ENCODE peak calls at places on chromosomes 13 and 19, in eight cellular contexts. U is K562, B is testis, L is mesendoderm, S is colonic mucosa, W is Panc1, P is A673, F is BE2C. N is an unnamed sample.
A peak's percentile ranks its signal among the peaks of the same experiment; 100 is the strongest.

GRCh38 chr13:44974056-44974798 is 15.0 kb downstream of the NUFIP1 start:
- DNase-seq in F (no peak), P (no peak), S (no peak), U (no peak), L (no peak), B (peak; percentile 35), W (no peak), N (no peak)

GRCh38 chr19:45864629-45865082 is 530 bp downstream of the FOXA3 start:
- DNase-seq in L (no peak), B (no peak), F (no peak), W (no peak), S (no peak), U (no peak), P (no peak), N (no peak)

GRCh38 chr13:101520672-101521071 is 68.2 kb downstream of the ITGBL1 start:
- DNase-seq in B (no peak), F (no peak), U (no peak), W (no peak), P (peak; percentile 37), S (no peak), L (no peak), N (peak; percentile 7)

GRCh38 chr13:25668345-25668744 is 296.6 kb downstream of the ATP8A2 start:
- DNase-seq in S (no peak), W (no peak), B (no peak), F (no peak), L (no peak), U (no peak), P (no peak), N (no peak)

GRCh38 chr19:28705008-28705407 is 507.9 kb downstream of the UQCRFS1 start:
- DNase-seq in B (no peak), F (no peak), L (peak; percentile 82), P (peak; percentile 3), U (peak; percentile 19), S (no peak), W (peak; percentile 27), N (peak; percentile 30)

GRCh38 chr19:16002380-16002779 is 53.6 kb downstream of the OR10H4 start:
- DNase-seq in U (no peak), L (no peak), S (no peak), P (no peak), B (no peak), F (no peak), W (no peak), N (no peak)

GRCh38 chr19:36686365-36687213 is 823 bp upstream of the ZNF567 start:
- DNase-seq in L (peak; percentile 10), F (peak; percentile 7), W (no peak), U (peak; percentile 9), S (no peak), B (no peak), P (peak; percentile 3), N (peak; percentile 90)

GRCh38 chr19:39078436-39079200 is 5.5 kb upstream of the ACP7 start:
- DNase-seq in F (no peak), L (no peak), U (no peak), P (no peak), S (no peak), B (no peak), W (peak; percentile 100), N (no peak)

GRCh38 chr19:7505682-7506384 is 10.1 kb upstream of the ZNF358 start:
- DNase-seq in B (peak; percentile 51), S (no peak), P (no peak), U (peak; percentile 95), F (no peak), W (no peak), L (peak; percentile 37), N (no peak)

GRCh38 chr13:111573801-111574200 is 253.4 kb downstream of the TEX29 start:
- DNase-seq in P (no peak), U (no peak), L (no peak), B (no peak), S (no peak), W (no peak), F (no peak), N (no peak)

GRCh38 chr13:46983881-46984280 is 87.0 kb upstream of the HTR2A start:
- DNase-seq in S (no peak), B (no peak), F (no peak), P (no peak), U (no peak), W (no peak), L (no peak), N (no peak)

GRCh38 chr13:76758257-76758656 is 127.9 kb downstream of the KCTD12 start:
- DNase-seq in S (no peak), P (no peak), L (peak; percentile 4), W (no peak), B (peak; percentile 50), U (no peak), F (peak; percentile 55), N (peak; percentile 2)

GRCh38 chr13:79647518-79647917 is 166.6 kb downstream of the NDFIP2 start:
- DNase-seq in B (no peak), U (no peak), L (no peak), P (no peak), F (peak; percentile 79), W (no peak), S (no peak), N (peak; percentile 74)

GRCh38 chr13:22893149-22893548 is 287.6 kb upstream of the SGCG start:
- DNase-seq in L (peak; percentile 16), W (no peak), S (no peak), P (no peak), U (no peak), F (no peak), B (no peak), N (no peak)

GRCh38 chr19:17086811-17087210 is 11.2 kb downstream of the MYO9B start:
- DNase-seq in F (no peak), B (no peak), L (no peak), S (no peak), P (no peak), W (no peak), U (no peak), N (no peak)

GRCh38 chr13:109922518-109922917 is 136.1 kb upstream of the IRS2 start:
- DNase-seq in L (no peak), S (no peak), U (no peak), P (no peak), B (no peak), F (no peak), W (no peak), N (no peak)

GRCh38 chr19:2575734-2576481 is 100.0 kb downstream of the GADD45B start:
- DNase-seq in W (no peak), F (peak; percentile 73), L (no peak), S (peak; percentile 47), U (no peak), B (peak; percentile 83), P (peak; percentile 75), N (no peak)

GRCh38 chr19:4371209-4371897 is 28.0 kb downstream of the MPND start:
- DNase-seq in L (no peak), U (no peak), W (no peak), F (no peak), B (peak; percentile 43), P (no peak), S (no peak), N (no peak)

GRCh38 chr19:4370418-4371041 is 27.2 kb downstream of the MPND start:
- DNase-seq in S (no peak), F (no peak), B (no peak), W (no peak), L (no peak), U (no peak), P (no peak), N (no peak)

GRCh38 chr19:4372630-4373367 is 27.5 kb downstream of the SH3GL1 start:
- DNase-seq in W (no peak), B (no peak), U (no peak), F (no peak), P (no peak), S (no peak), L (no peak), N (no peak)

GRCh38 chr19:4373601-4374441 is 26.5 kb downstream of the SH3GL1 start:
- DNase-seq in L (no peak), W (no peak), F (peak; percentile 81), S (no peak), B (no peak), P (no peak), U (no peak), N (no peak)

GRCh38 chr19:4371898-4372629 is 28.3 kb downstream of the SH3GL1 start:
- DNase-seq in U (no peak), F (no peak), S (no peak), B (no peak), W (no peak), P (no peak), L (no peak), N (no peak)
- H3K4me1 ChIP-seq in U (peaks cover 93% of the 10 kb centered on the region), F (peaks cover 42% of the 10 kb centered on the region), S (peaks cover 48% of the 10 kb centered on the region), B (peaks cover 80% of the 10 kb centered on the region), W (peaks cover 88% of the 10 kb centered on the region), P (peaks cover 42% of the 10 kb centered on the region), L (peaks cover 20% of the 10 kb centered on the region), N (peaks cover 37% of the 10 kb centered on the region)

DNA sequence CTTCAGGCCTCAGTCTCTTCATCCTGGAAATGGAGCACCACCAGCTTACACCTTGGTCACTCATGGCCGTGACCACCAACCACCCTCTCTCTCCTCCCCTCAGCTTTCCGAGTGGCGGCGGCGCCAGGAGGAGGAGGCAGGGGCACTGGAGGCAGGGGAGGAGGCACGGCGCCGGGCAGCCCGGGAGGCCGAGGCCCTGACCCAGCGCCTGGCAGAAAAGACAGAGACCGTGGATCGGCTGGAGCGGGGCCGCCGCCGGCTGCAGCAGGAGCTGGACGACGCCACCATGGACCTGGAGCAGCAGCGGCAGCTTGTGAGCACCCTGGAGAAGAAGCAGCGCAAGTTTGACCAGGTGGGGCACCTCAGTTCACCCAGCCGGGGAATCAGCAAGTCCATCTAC is 47.7 kb downstream of the KCNC3 start:
- DNase-seq in W (no peak), S (no peak), L (no peak), B (no peak), P (no peak), F (no peak), U (no peak), N (no peak)
- H3K36me3 ChIP-seq in W (no peaks in the 10 kb centered on the region), S (no peaks in the 10 kb centered on the region), L (no peaks in the 10 kb centered on the region), B (no peaks in the 10 kb centered on the region), P (no peaks in the 10 kb centered on the region), F (no peaks in the 10 kb centered on the region), U (no peaks in the 10 kb centered on the region), N (peaks cover 46% of the 10 kb centered on the region)

DNA sequence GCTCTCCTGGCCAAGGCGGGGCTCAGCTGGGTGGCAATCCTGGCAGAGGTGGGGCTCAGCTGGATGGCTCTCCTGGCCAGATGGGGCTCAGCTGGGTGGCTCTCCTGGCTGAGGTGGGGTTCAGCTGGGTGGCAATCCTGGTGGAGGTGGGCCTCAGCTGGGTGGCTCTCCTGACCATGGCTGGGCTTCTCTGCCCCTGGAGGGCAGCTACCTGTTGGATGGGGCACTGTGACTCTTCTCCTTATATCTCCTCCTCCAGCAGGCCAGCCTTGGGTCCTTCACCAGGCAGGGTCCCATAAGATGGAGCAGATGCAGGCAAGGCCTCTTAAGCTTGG is 16.7 kb downstream of the ZFR2 start:
- DNase-seq in F (no peak), U (no peak), L (no peak), S (no peak), W (no peak), B (no peak), P (no peak), N (no peak)
- H3K27me3 ChIP-seq in F (no peaks in the 10 kb centered on the region), U (no peaks in the 10 kb centered on the region), L (no peaks in the 10 kb centered on the region), S (no peaks in the 10 kb centered on the region), W (no peaks in the 10 kb centered on the region), B (no peaks in the 10 kb centered on the region), P (no peaks in the 10 kb centered on the region), N (no peaks in the 10 kb centered on the region)

DNA sequence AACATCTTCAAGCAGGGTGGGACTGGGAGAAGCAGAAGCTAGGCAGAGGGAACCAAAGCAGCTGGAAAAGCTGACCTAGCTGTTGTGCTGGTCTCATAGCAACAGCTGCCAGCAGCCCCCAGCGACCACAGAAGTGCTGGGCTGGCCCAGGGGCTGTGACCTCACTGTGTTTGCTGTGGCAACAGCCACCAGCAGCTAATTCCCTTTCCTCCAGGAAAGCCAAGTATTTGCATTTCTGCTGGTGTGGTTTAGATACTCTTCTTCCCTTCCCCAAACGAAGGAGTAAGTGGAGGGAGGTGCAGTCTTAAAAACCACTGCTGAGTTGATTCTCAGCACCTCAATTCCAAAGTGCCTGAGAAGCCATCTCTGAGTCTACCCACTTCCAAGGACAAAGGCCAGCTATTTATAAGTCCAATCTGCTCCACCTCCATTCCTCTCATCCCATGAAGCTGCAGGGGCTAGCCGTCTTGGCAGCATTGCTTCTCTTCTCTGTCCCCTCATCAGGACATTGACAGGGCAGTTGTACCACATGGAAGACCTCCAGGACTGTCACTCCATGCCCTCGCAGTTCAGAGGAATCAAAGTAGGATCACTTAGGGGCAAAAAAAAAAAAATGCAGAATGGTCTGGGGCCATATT is 11.5 kb upstream of the CCDC97 start:
- DNase-seq in B (peak; percentile 49), W (no peak), F (no peak), P (no peak), S (peak; percentile 45), L (peak; percentile 80), U (no peak), N (peak; percentile 93)
- H3K4me1 ChIP-seq in B (peaks cover 33% of the 10 kb centered on the region), W (no peaks in the 10 kb centered on the region), F (no peaks in the 10 kb centered on the region), P (no peaks in the 10 kb centered on the region), S (no peaks in the 10 kb centered on the region), L (no peaks in the 10 kb centered on the region), U (no peaks in the 10 kb centered on the region), N (peaks cover 38% of the 10 kb centered on the region)

N was measured in SJCRH30.